ENCODE peak calls at places on chromosomes 13 and 19, in nine cellular contexts. V is left ventricle myocardium inferior; E is tibial nerve; H is CD8-positive, alpha-beta memory T cell; Y is GM23338; D is DND-41; N is cardiac muscle cell; X is esophagus muscularis mucosa; F is HCT116. P is an unnamed sample.

GRCh38 chr19:7701654-7702457 is at the start of gene FCER2:
- DNase-seq in Y (no peak), D (no peak), H (no peak), N (no peak), V (no peak), E (no peak), F (no peak), X (no peak), P (no peak)

GRCh38 chr13:59982631-59983382 is 180.9 kb downstream of the DIAPH3 start:
- DNase-seq in N (peak; percentile 41), Y (no peak), D (no peak), V (no peak), F (no peak), E (no peak), H (no peak), X (no peak), P (no peak)

GRCh38 chr13:61138857-61139256 is 276.8 kb downstream of the PCDH20 start:
- DNase-seq in H (no peak), Y (no peak), D (no peak), V (no peak), E (no peak), X (no peak), F (no peak), N (no peak), P (no peak)

GRCh38 chr19:17035842-17036424 is 9.3 kb upstream of the CPAMD8 start:
- DNase-seq in F (no peak), Y (no peak), X (no peak), N (no peak), H (no peak), V (peak; percentile 33), E (no peak), D (no peak), P (peak; percentile 28)

GRCh38 chr13:103953859-103954258 is 887.6 kb upstream of the SLC10A2 start:
- DNase-seq in X (no peak), N (no peak), D (no peak), Y (no peak), V (no peak), F (no peak), E (no peak), H (no peak), P (no peak)

GRCh38 chr19:37564624-37565369 is 29.8 kb downstream of the ZNF571 start:
- DNase-seq in X (no peak), E (no peak), H (no peak), N (no peak), V (no peak), F (no peak), D (no peak), Y (peak; percentile 27), P (no peak)

GRCh38 chr13:40981361-40981760 is 37.8 kb downstream of the ELF1 start:
- DNase-seq in H (no peak), F (no peak), D (no peak), X (no peak), E (no peak), N (peak; percentile 82), Y (no peak), V (no peak), P (no peak)

GRCh38 chr19:46515879-46516350 is 20.2 kb upstream of the PNMA8B start:
- DNase-seq in D (peak; percentile 34), H (peak; percentile 5), N (peak; percentile 60), E (no peak), V (no peak), F (no peak), X (no peak), Y (peak; percentile 80), P (peak; percentile 58)

GRCh38 chr13:106038752-106039151 is 496.7 kb downstream of the EFNB2 start:
- DNase-seq in F (peak; percentile 51), X (no peak), D (no peak), H (no peak), Y (no peak), V (no peak), N (peak; percentile 70), E (no peak), P (no peak)

GRCh38 chr13:25114220-25114619 is 18.3 kb downstream of the PABPC3 start:
- DNase-seq in N (peak; percentile 82), V (peak; percentile 42), Y (peak; percentile 82), X (peak; percentile 91), D (peak; percentile 75), F (peak; percentile 59), H (peak; percentile 16), E (peak; percentile 26), P (peak; percentile 81)

GRCh38 chr19:33302175-33302973 is at the start of gene CEBPA:
- DNase-seq in F (peak; percentile 70), E (peak; percentile 53), N (peak; percentile 85), Y (peak; percentile 91), X (no peak), H (peak; percentile 67), D (no peak), V (peak; percentile 78), P (peak; percentile 90)

GRCh38 chr19:54462713-54463530 is 656 bp downstream of the LENG9 start:
- DNase-seq in D (no peak), Y (peak; percentile 81), N (peak; percentile 81), H (peak; percentile 76), E (peak; percentile 35), X (no peak), V (peak; percentile 82), F (no peak), P (peak; percentile 68)

GRCh38 chr13:85223883-85224656 is 575.1 kb downstream of the SLITRK6 start:
- DNase-seq in V (no peak), H (no peak), D (no peak), N (peak; percentile 13), E (no peak), Y (no peak), X (no peak), F (no peak), P (no peak)

GRCh38 chr19:38547446-38547845 is 70.3 kb downstream of the MAP4K1 start:
- DNase-seq in V (no peak), E (no peak), N (no peak), Y (no peak), F (no peak), X (no peak), D (no peak), H (no peak), P (no peak)

GRCh38 chr13:114049026-114049425 is 75.2 kb upstream of the C13orf46 start:
- DNase-seq in N (no peak), Y (no peak), H (peak; percentile 48), X (no peak), E (no peak), V (no peak), F (no peak), D (no peak), P (no peak)

GRCh38 chr13:98524793-98525192 is 52.1 kb downstream of the STK24 start:
- DNase-seq in E (no peak), Y (no peak), F (no peak), N (no peak), D (no peak), V (no peak), H (no peak), X (no peak), P (no peak)
- H3K36me3 ChIP-seq in E (no peaks in the 10 kb centered on the region), Y (no peaks in the 10 kb centered on the region), F (no peaks in the 10 kb centered on the region), N (no peaks in the 10 kb centered on the region), D (no peaks in the 10 kb centered on the region), V (no peaks in the 10 kb centered on the region), H (no peaks in the 10 kb centered on the region), X (no peaks in the 10 kb centered on the region), P (no peaks in the 10 kb centered on the region)

GRCh38 chr19:2973229-2973628 is 4.1 kb upstream of the TLE6 start:
- DNase-seq in H (no peak), E (no peak), V (peak; percentile 66), D (no peak), N (peak; percentile 64), Y (no peak), F (no peak), X (no peak), P (no peak)

GRCh38 chr19:2976609-2977000 is 759 bp upstream of the TLE6 start:
- DNase-seq in H (no peak), Y (peak; percentile 45), X (no peak), D (no peak), N (no peak), F (no peak), E (no peak), V (no peak), P (peak; percentile 56)

GRCh38 chr19:2977001-2977685 is at the start of gene TLE6:
- DNase-seq in E (peak; percentile 94), H (peak; percentile 90), N (peak; percentile 97), D (peak; percentile 97), Y (peak; percentile 98), F (peak; percentile 91), V (peak; percentile 97), X (peak; percentile 99), P (peak; percentile 98)

GRCh38 chr19:2977686-2978466 is 512 bp downstream of the TLE6 start:
- DNase-seq in E (no peak), F (no peak), H (no peak), N (no peak), Y (no peak), V (no peak), X (no peak), D (no peak), P (peak; percentile 40)

DNA sequence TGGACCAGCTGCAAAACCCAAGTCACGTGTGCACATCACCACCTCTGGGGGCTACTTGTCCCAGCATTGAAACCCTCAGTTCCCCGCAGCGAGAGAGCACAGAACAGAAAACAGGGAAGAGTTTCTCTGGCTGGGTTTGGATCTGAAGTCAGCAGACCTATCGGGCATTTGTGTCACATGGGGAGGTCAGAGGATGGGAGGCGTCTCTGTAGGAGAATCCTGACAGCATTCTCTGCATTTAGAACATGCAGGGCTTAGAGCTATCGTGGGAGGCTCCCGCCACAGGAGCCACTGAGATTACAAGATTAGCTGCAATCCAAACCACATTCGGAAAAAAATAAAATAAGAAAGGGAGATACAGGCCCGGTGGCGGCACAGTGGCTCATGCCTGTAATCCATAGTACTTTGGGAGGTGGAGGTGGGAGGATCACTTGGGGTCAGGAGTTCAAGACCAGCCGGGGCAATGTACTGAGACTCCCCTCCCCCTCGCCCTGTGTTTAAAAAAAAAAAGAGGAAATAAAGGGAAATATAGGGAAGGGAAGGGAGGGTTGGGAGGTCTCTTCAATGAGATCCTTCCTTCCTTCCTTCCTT is 2.9 kb upstream of the TLE6 start:
- DNase-seq in D (peak; percentile 37), N (peak; percentile 91), F (no peak), E (peak; percentile 42), X (no peak), V (peak; percentile 50), Y (no peak), H (no peak), P (no peak)
- H3K27me3 ChIP-seq in D (no peaks in the 10 kb centered on the region), N (no peaks in the 10 kb centered on the region), F (no peaks in the 10 kb centered on the region), E (no peaks in the 10 kb centered on the region), X (no peaks in the 10 kb centered on the region), V (no peaks in the 10 kb centered on the region), Y (peaks cover 17% of the 10 kb centered on the region), H (no peaks in the 10 kb centered on the region), P (no peaks in the 10 kb centered on the region)

GRCh38 chr19:14515501-14516047 is 2.6 kb downstream of the DNAJB1 start:
- DNase-seq in V (no peak), D (no peak), N (no peak), Y (no peak), H (no peak), F (no peak), E (no peak), X (no peak), P (no peak)
- H3K4me3 ChIP-seq in V (peak overlapping the region; percentile 99), D (no peak overlapping the region), N (no peak overlapping the region), Y (peak overlapping the region; percentile 97), H (peak overlapping the region; percentile 98), F (no peak overlapping the region), E (no peak overlapping the region), X (peak overlapping the region; percentile 100), P (no peak overlapping the region)

DNA sequence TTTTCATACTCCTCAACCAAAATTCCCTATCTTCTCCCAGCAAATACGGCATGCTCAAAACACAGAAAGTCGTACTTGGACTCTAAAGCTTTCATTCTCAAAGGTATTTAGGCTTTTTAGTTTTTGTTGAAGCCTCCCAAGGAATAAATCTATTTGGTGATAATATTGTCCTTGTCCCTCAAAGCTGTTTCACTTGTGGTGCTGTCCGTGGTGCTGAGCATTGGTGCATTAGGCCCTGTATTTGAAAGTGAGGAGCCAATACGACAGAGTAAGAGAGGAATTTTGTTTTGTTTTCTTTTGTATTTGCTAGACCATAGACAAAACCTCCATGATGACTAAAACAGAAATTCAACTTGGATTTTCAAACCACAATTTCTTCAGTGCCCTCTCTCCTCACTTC is 3.2 kb upstream of the LGALS13 start:
- DNase-seq in E (no peak), X (no peak), V (no peak), N (peak; percentile 42), H (no peak), D (peak; percentile 66), Y (peak; percentile 69), F (no peak), P (peak; percentile 63)
- H3K36me3 ChIP-seq in E (no peaks in the 10 kb centered on the region), X (no peaks in the 10 kb centered on the region), V (no peaks in the 10 kb centered on the region), N (no peaks in the 10 kb centered on the region), H (no peaks in the 10 kb centered on the region), D (no peaks in the 10 kb centered on the region), Y (no peaks in the 10 kb centered on the region), F (no peaks in the 10 kb centered on the region), P (no peaks in the 10 kb centered on the region)

P was measured in HAP-1.